ENCODE peak calls at places on chromosomes 7 and 10, in ten cellular contexts. One of them, this sample, is unnamed.

GRCh38 chr10:36366843-36367242 is 724.7 kb upstream of the FZD8 start:
- DNase-seq in central memory CD8-positive, alpha-beta T cell: no peak
- DNase-seq in RCC 7860: no peak
- DNase-seq in NCI-H1105: no peak
- DNase-seq in Ammon's horn: no peak
- DNase-seq in SK-MEL-5: no peak
- DNase-seq in activated naive CD4-positive, alpha-beta T cell treated with anti-CD3 and anti-CD28 coated beads, Interleukin-2, amount 10 ng/mL, durations not matched to agents 7 days and 5 days: no peak
- DNase-seq in HT1080: peak
- DNase-seq in bronchial epithelial cell: no peak
- DNase-seq in stimulated activated CD4-positive, alpha-beta T cell treated with anti-CD3 and anti-CD28 coated beads, Interleukin-1b, Interleukin-23, amount 100 ng/mL, for 24 hours: no peak
- DNase-seq in this sample: no peak

GRCh38 chr7:91941450-91941849 is 788 bp downstream of the AKAP9 start:
- DNase-seq in central memory CD8-positive, alpha-beta T cell: no peak
- DNase-seq in RCC 7860: peak
- DNase-seq in NCI-H1105: peak
- DNase-seq in Ammon's horn: peak
- DNase-seq in SK-MEL-5: peak
- DNase-seq in activated naive CD4-positive, alpha-beta T cell treated with anti-CD3 and anti-CD28 coated beads, Interleukin-2, amount 10 ng/mL, durations not matched to agents 7 days and 5 days: peak
- DNase-seq in HT1080: peak
- DNase-seq in bronchial epithelial cell: peak
- DNase-seq in stimulated activated CD4-positive, alpha-beta T cell treated with anti-CD3 and anti-CD28 coated beads, Interleukin-1b, Interleukin-23, amount 100 ng/mL, for 24 hours: no peak
- DNase-seq in this sample: no peak

GRCh38 chr7:128324363-128324680 is 19.4 kb downstream of the RBM28 start:
- DNase-seq in central memory CD8-positive, alpha-beta T cell: no peak
- DNase-seq in RCC 7860: no peak
- DNase-seq in NCI-H1105: no peak
- DNase-seq in Ammon's horn: no peak
- DNase-seq in SK-MEL-5: no peak
- DNase-seq in activated naive CD4-positive, alpha-beta T cell treated with anti-CD3 and anti-CD28 coated beads, Interleukin-2, amount 10 ng/mL, durations not matched to agents 7 days and 5 days: no peak
- DNase-seq in HT1080: no peak
- DNase-seq in bronchial epithelial cell: no peak
- DNase-seq in stimulated activated CD4-positive, alpha-beta T cell treated with anti-CD3 and anti-CD28 coated beads, Interleukin-1b, Interleukin-23, amount 100 ng/mL, for 24 hours: no peak
- DNase-seq in this sample: no peak

GRCh38 chr7:45897042-45897690 is 8.9 kb downstream of the IGFBP1 start:
- DNase-seq in central memory CD8-positive, alpha-beta T cell: no peak
- DNase-seq in RCC 7860: peak
- DNase-seq in NCI-H1105: no peak
- DNase-seq in Ammon's horn: no peak
- DNase-seq in SK-MEL-5: no peak
- DNase-seq in activated naive CD4-positive, alpha-beta T cell treated with anti-CD3 and anti-CD28 coated beads, Interleukin-2, amount 10 ng/mL, durations not matched to agents 7 days and 5 days: no peak
- DNase-seq in HT1080: peak
- DNase-seq in bronchial epithelial cell: peak
- DNase-seq in stimulated activated CD4-positive, alpha-beta T cell treated with anti-CD3 and anti-CD28 coated beads, Interleukin-1b, Interleukin-23, amount 100 ng/mL, for 24 hours: no peak
- DNase-seq in this sample: no peak

GRCh38 chr7:46752881-46753366 is 829.0 kb downstream of the TNS3 start:
- DNase-seq in central memory CD8-positive, alpha-beta T cell: no peak
- DNase-seq in RCC 7860: peak
- DNase-seq in NCI-H1105: no peak
- DNase-seq in Ammon's horn: no peak
- DNase-seq in SK-MEL-5: no peak
- DNase-seq in activated naive CD4-positive, alpha-beta T cell treated with anti-CD3 and anti-CD28 coated beads, Interleukin-2, amount 10 ng/mL, durations not matched to agents 7 days and 5 days: no peak
- DNase-seq in HT1080: peak
- DNase-seq in bronchial epithelial cell: peak
- DNase-seq in stimulated activated CD4-positive, alpha-beta T cell treated with anti-CD3 and anti-CD28 coated beads, Interleukin-1b, Interleukin-23, amount 100 ng/mL, for 24 hours: no peak
- DNase-seq in this sample: no peak

GRCh38 chr10:93458821-93459257 is 23.3 kb downstream of the MYOF start:
- DNase-seq in central memory CD8-positive, alpha-beta T cell: no peak
- DNase-seq in RCC 7860: peak
- DNase-seq in NCI-H1105: no peak
- DNase-seq in Ammon's horn: no peak
- DNase-seq in SK-MEL-5: peak
- DNase-seq in activated naive CD4-positive, alpha-beta T cell treated with anti-CD3 and anti-CD28 coated beads, Interleukin-2, amount 10 ng/mL, durations not matched to agents 7 days and 5 days: no peak
- DNase-seq in HT1080: peak
- DNase-seq in bronchial epithelial cell: peak
- DNase-seq in stimulated activated CD4-positive, alpha-beta T cell treated with anti-CD3 and anti-CD28 coated beads, Interleukin-1b, Interleukin-23, amount 100 ng/mL, for 24 hours: no peak
- DNase-seq in this sample: no peak

GRCh38 chr7:28128608-28129007 is 52.0 kb downstream of the JAZF1 start:
- DNase-seq in central memory CD8-positive, alpha-beta T cell: no peak
- DNase-seq in RCC 7860: no peak
- DNase-seq in NCI-H1105: no peak
- DNase-seq in Ammon's horn: no peak
- DNase-seq in SK-MEL-5: peak
- DNase-seq in activated naive CD4-positive, alpha-beta T cell treated with anti-CD3 and anti-CD28 coated beads, Interleukin-2, amount 10 ng/mL, durations not matched to agents 7 days and 5 days: no peak
- DNase-seq in HT1080: no peak
- DNase-seq in bronchial epithelial cell: peak
- DNase-seq in stimulated activated CD4-positive, alpha-beta T cell treated with anti-CD3 and anti-CD28 coated beads, Interleukin-1b, Interleukin-23, amount 100 ng/mL, for 24 hours: no peak
- DNase-seq in this sample: no peak

GRCh38 chr7:157616931-157617330 is 280.1 kb downstream of the DNAJB6 start:
- DNase-seq in central memory CD8-positive, alpha-beta T cell: no peak
- DNase-seq in RCC 7860: no peak
- DNase-seq in NCI-H1105: no peak
- DNase-seq in Ammon's horn: no peak
- DNase-seq in SK-MEL-5: no peak
- DNase-seq in activated naive CD4-positive, alpha-beta T cell treated with anti-CD3 and anti-CD28 coated beads, Interleukin-2, amount 10 ng/mL, durations not matched to agents 7 days and 5 days: no peak
- DNase-seq in HT1080: no peak
- DNase-seq in bronchial epithelial cell: no peak
- DNase-seq in stimulated activated CD4-positive, alpha-beta T cell treated with anti-CD3 and anti-CD28 coated beads, Interleukin-1b, Interleukin-23, amount 100 ng/mL, for 24 hours: no peak
- DNase-seq in this sample: no peak

GRCh38 chr7:7185382-7185989 is 3.1 kb downstream of the C1GALT1 start:
- DNase-seq in central memory CD8-positive, alpha-beta T cell: no peak
- DNase-seq in RCC 7860: no peak
- DNase-seq in NCI-H1105: no peak
- DNase-seq in Ammon's horn: peak
- DNase-seq in SK-MEL-5: no peak
- DNase-seq in activated naive CD4-positive, alpha-beta T cell treated with anti-CD3 and anti-CD28 coated beads, Interleukin-2, amount 10 ng/mL, durations not matched to agents 7 days and 5 days: no peak
- DNase-seq in HT1080: no peak
- DNase-seq in bronchial epithelial cell: no peak
- DNase-seq in stimulated activated CD4-positive, alpha-beta T cell treated with anti-CD3 and anti-CD28 coated beads, Interleukin-1b, Interleukin-23, amount 100 ng/mL, for 24 hours: no peak
- DNase-seq in this sample: no peak

GRCh38 chr10:124280916-124281315 is 137.8 kb downstream of the OAT start:
- DNase-seq in central memory CD8-positive, alpha-beta T cell: no peak
- DNase-seq in RCC 7860: no peak
- DNase-seq in NCI-H1105: no peak
- DNase-seq in Ammon's horn: no peak
- DNase-seq in SK-MEL-5: no peak
- DNase-seq in activated naive CD4-positive, alpha-beta T cell treated with anti-CD3 and anti-CD28 coated beads, Interleukin-2, amount 10 ng/mL, durations not matched to agents 7 days and 5 days: no peak
- DNase-seq in HT1080: no peak
- DNase-seq in bronchial epithelial cell: no peak
- DNase-seq in stimulated activated CD4-positive, alpha-beta T cell treated with anti-CD3 and anti-CD28 coated beads, Interleukin-1b, Interleukin-23, amount 100 ng/mL, for 24 hours: no peak
- DNase-seq in this sample: no peak